ENCODE peak calls at places on chromosomes 7 and 10, in nine cellular contexts. One of them, this sample, is unnamed.

GRCh38 chr7:72032934-72033333 is 379.2 kb downstream of the CALN1 start:
- DNase-seq in activated CD4-positive, alpha-beta T cell treated with anti-CD3 and anti-CD28 coated beads, Interleukin-2, amount 10 ng/mL, durations not matched to agents 7 days and 5 days: no peak
- DNase-seq in adipocyte: no peak
- DNase-seq in Caki2: no peak
- DNase-seq in MV-4-11: no peak
- DNase-seq in nucleus accumbens: no peak
- DNase-seq in NCI-H69: no peak
- DNase-seq in RWPE1: no peak
- DNase-seq in neural crest cell: no peak
- DNase-seq in this sample: no peak

GRCh38 chr10:11588878-11589277 is 22.6 kb downstream of the USP6NL start:
- DNase-seq in NCI-H69: no peak
- DNase-seq in RWPE1: no peak
- DNase-seq in MV-4-11: no peak
- DNase-seq in nucleus accumbens: no peak
- DNase-seq in Caki2: no peak
- DNase-seq in neural crest cell: no peak
- DNase-seq in activated CD4-positive, alpha-beta T cell treated with anti-CD3 and anti-CD28 coated beads, Interleukin-2, amount 10 ng/mL, durations not matched to agents 7 days and 5 days: no peak
- DNase-seq in adipocyte: no peak
- DNase-seq in this sample: peak

GRCh38 chr7:24668922-24669635 is 88.2 kb downstream of the GSDME start:
- DNase-seq in Caki2: no peak
- DNase-seq in NCI-H69: no peak
- DNase-seq in adipocyte: peak
- DNase-seq in neural crest cell: no peak
- DNase-seq in nucleus accumbens: no peak
- DNase-seq in activated CD4-positive, alpha-beta T cell treated with anti-CD3 and anti-CD28 coated beads, Interleukin-2, amount 10 ng/mL, durations not matched to agents 7 days and 5 days: no peak
- DNase-seq in RWPE1: peak
- DNase-seq in MV-4-11: no peak
- DNase-seq in this sample: no peak

GRCh38 chr10:124943301-124944092 is 1.6 kb downstream of the ZRANB1 start:
- DNase-seq in adipocyte: peak
- DNase-seq in RWPE1: peak
- DNase-seq in neural crest cell: no peak
- DNase-seq in activated CD4-positive, alpha-beta T cell treated with anti-CD3 and anti-CD28 coated beads, Interleukin-2, amount 10 ng/mL, durations not matched to agents 7 days and 5 days: no peak
- DNase-seq in Caki2: no peak
- DNase-seq in NCI-H69: no peak
- DNase-seq in nucleus accumbens: no peak
- DNase-seq in MV-4-11: no peak
- DNase-seq in this sample: peak

GRCh38 chr10:76315240-76315639 is 883.8 kb downstream of the LRMDA start:
- DNase-seq in activated CD4-positive, alpha-beta T cell treated with anti-CD3 and anti-CD28 coated beads, Interleukin-2, amount 10 ng/mL, durations not matched to agents 7 days and 5 days: no peak
- DNase-seq in RWPE1: no peak
- DNase-seq in adipocyte: no peak
- DNase-seq in NCI-H69: no peak
- DNase-seq in neural crest cell: no peak
- DNase-seq in Caki2: no peak
- DNase-seq in nucleus accumbens: no peak
- DNase-seq in MV-4-11: no peak
- DNase-seq in this sample: no peak

GRCh38 chr7:24283900-24284698 is at the start of gene NPY:
- DNase-seq in RWPE1: no peak
- DNase-seq in Caki2: no peak
- DNase-seq in NCI-H69: peak
- DNase-seq in adipocyte: peak
- DNase-seq in nucleus accumbens: no peak
- DNase-seq in MV-4-11: no peak
- DNase-seq in neural crest cell: peak
- DNase-seq in activated CD4-positive, alpha-beta T cell treated with anti-CD3 and anti-CD28 coated beads, Interleukin-2, amount 10 ng/mL, durations not matched to agents 7 days and 5 days: peak
- DNase-seq in this sample: peak

GRCh38 chr7:66296001-66296521 is 90.9 kb downstream of the TPST1 start:
- DNase-seq in nucleus accumbens: no peak
- DNase-seq in neural crest cell: no peak
- DNase-seq in MV-4-11: peak
- DNase-seq in Caki2: no peak
- DNase-seq in NCI-H69: no peak
- DNase-seq in RWPE1: no peak
- DNase-seq in activated CD4-positive, alpha-beta T cell treated with anti-CD3 and anti-CD28 coated beads, Interleukin-2, amount 10 ng/mL, durations not matched to agents 7 days and 5 days: no peak
- DNase-seq in adipocyte: peak
- DNase-seq in this sample: no peak

GRCh38 chr10:29240991-29241660 is 47.7 kb upstream of the LYZL1 start:
- DNase-seq in activated CD4-positive, alpha-beta T cell treated with anti-CD3 and anti-CD28 coated beads, Interleukin-2, amount 10 ng/mL, durations not matched to agents 7 days and 5 days: no peak
- DNase-seq in Caki2: no peak
- DNase-seq in NCI-H69: peak
- DNase-seq in adipocyte: no peak
- DNase-seq in nucleus accumbens: no peak
- DNase-seq in MV-4-11: peak
- DNase-seq in neural crest cell: no peak
- DNase-seq in RWPE1: no peak
- DNase-seq in this sample: no peak

GRCh38 chr10:23656735-23657134 is 217.9 kb downstream of the OTUD1 start:
- DNase-seq in activated CD4-positive, alpha-beta T cell treated with anti-CD3 and anti-CD28 coated beads, Interleukin-2, amount 10 ng/mL, durations not matched to agents 7 days and 5 days: no peak
- DNase-seq in neural crest cell: no peak
- DNase-seq in adipocyte: no peak
- DNase-seq in MV-4-11: peak
- DNase-seq in Caki2: peak
- DNase-seq in RWPE1: peak
- DNase-seq in nucleus accumbens: no peak
- DNase-seq in NCI-H69: no peak
- DNase-seq in this sample: peak

GRCh38 chr10:45419673-45420020 is 45.6 kb downstream of the ALOX5 start:
- DNase-seq in nucleus accumbens: no peak
- DNase-seq in adipocyte: no peak
- DNase-seq in Caki2: no peak
- DNase-seq in neural crest cell: no peak
- DNase-seq in RWPE1: no peak
- DNase-seq in NCI-H69: no peak
- DNase-seq in activated CD4-positive, alpha-beta T cell treated with anti-CD3 and anti-CD28 coated beads, Interleukin-2, amount 10 ng/mL, durations not matched to agents 7 days and 5 days: peak
- DNase-seq in MV-4-11: no peak
- DNase-seq in this sample: peak

GRCh38 chr10:33402748-33403147 is 68.3 kb upstream of the NRP1 start:
- DNase-seq in RWPE1: no peak
- DNase-seq in NCI-H69: no peak
- DNase-seq in nucleus accumbens: no peak
- DNase-seq in activated CD4-positive, alpha-beta T cell treated with anti-CD3 and anti-CD28 coated beads, Interleukin-2, amount 10 ng/mL, durations not matched to agents 7 days and 5 days: no peak
- DNase-seq in neural crest cell: no peak
- DNase-seq in adipocyte: no peak
- DNase-seq in MV-4-11: no peak
- DNase-seq in Caki2: no peak
- DNase-seq in this sample: no peak

GRCh38 chr10:124703372-124703771 is 40.8 kb downstream of the FAM53B start:
- DNase-seq in nucleus accumbens: no peak
- DNase-seq in neural crest cell: no peak
- DNase-seq in activated CD4-positive, alpha-beta T cell treated with anti-CD3 and anti-CD28 coated beads, Interleukin-2, amount 10 ng/mL, durations not matched to agents 7 days and 5 days: no peak
- DNase-seq in MV-4-11: no peak
- DNase-seq in Caki2: no peak
- DNase-seq in adipocyte: no peak
- DNase-seq in RWPE1: no peak
- DNase-seq in NCI-H69: no peak
- DNase-seq in this sample: no peak

GRCh38 chr10:103592186-103593021 is 98.9 kb downstream of the NEURL1 start:
- DNase-seq in activated CD4-positive, alpha-beta T cell treated with anti-CD3 and anti-CD28 coated beads, Interleukin-2, amount 10 ng/mL, durations not matched to agents 7 days and 5 days: peak
- DNase-seq in nucleus accumbens: no peak
- DNase-seq in RWPE1: peak
- DNase-seq in NCI-H69: peak
- DNase-seq in MV-4-11: peak
- DNase-seq in Caki2: peak
- DNase-seq in adipocyte: peak
- DNase-seq in neural crest cell: peak
- DNase-seq in this sample: peak

GRCh38 chr10:58651040-58651439 is 138.4 kb downstream of the BICC1 start:
- DNase-seq in MV-4-11: peak
- DNase-seq in activated CD4-positive, alpha-beta T cell treated with anti-CD3 and anti-CD28 coated beads, Interleukin-2, amount 10 ng/mL, durations not matched to agents 7 days and 5 days: no peak
- DNase-seq in nucleus accumbens: no peak
- DNase-seq in adipocyte: peak
- DNase-seq in NCI-H69: peak
- DNase-seq in neural crest cell: no peak
- DNase-seq in RWPE1: no peak
- DNase-seq in Caki2: peak
- DNase-seq in this sample: no peak

GRCh38 chr10:124197301-124198148 is 104.1 kb upstream of the CHST15 start:
- DNase-seq in neural crest cell: no peak
- DNase-seq in RWPE1: no peak
- DNase-seq in MV-4-11: no peak
- DNase-seq in nucleus accumbens: no peak
- DNase-seq in adipocyte: no peak
- DNase-seq in Caki2: no peak
- DNase-seq in NCI-H69: no peak
- DNase-seq in activated CD4-positive, alpha-beta T cell treated with anti-CD3 and anti-CD28 coated beads, Interleukin-2, amount 10 ng/mL, durations not matched to agents 7 days and 5 days: no peak
- DNase-seq in this sample: no peak

GRCh38 chr10:130766716-130767115 is 544.8 kb downstream of the TCERG1L start:
- DNase-seq in MV-4-11: no peak
- DNase-seq in neural crest cell: no peak
- DNase-seq in RWPE1: no peak
- DNase-seq in Caki2: no peak
- DNase-seq in NCI-H69: no peak
- DNase-seq in adipocyte: no peak
- DNase-seq in nucleus accumbens: no peak
- DNase-seq in activated CD4-positive, alpha-beta T cell treated with anti-CD3 and anti-CD28 coated beads, Interleukin-2, amount 10 ng/mL, durations not matched to agents 7 days and 5 days: no peak
- DNase-seq in this sample: no peak

GRCh38 chr10:30531751-30532530 is 97.6 kb downstream of the LYZL2 start:
- DNase-seq in MV-4-11: no peak
- DNase-seq in Caki2: no peak
- DNase-seq in neural crest cell: no peak
- DNase-seq in nucleus accumbens: no peak
- DNase-seq in activated CD4-positive, alpha-beta T cell treated with anti-CD3 and anti-CD28 coated beads, Interleukin-2, amount 10 ng/mL, durations not matched to agents 7 days and 5 days: no peak
- DNase-seq in RWPE1: no peak
- DNase-seq in adipocyte: no peak
- DNase-seq in NCI-H69: no peak
- DNase-seq in this sample: peak

GRCh38 chr7:142053988-142054387 is 57.5 kb upstream of the MGAM2 start:
- DNase-seq in MV-4-11: no peak
- DNase-seq in nucleus accumbens: no peak
- DNase-seq in NCI-H69: no peak
- DNase-seq in activated CD4-positive, alpha-beta T cell treated with anti-CD3 and anti-CD28 coated beads, Interleukin-2, amount 10 ng/mL, durations not matched to agents 7 days and 5 days: no peak
- DNase-seq in Caki2: no peak
- DNase-seq in adipocyte: peak
- DNase-seq in RWPE1: no peak
- DNase-seq in neural crest cell: no peak
- DNase-seq in this sample: no peak

GRCh38 chr7:80548790-80549530 is 37.1 kb upstream of the GNAT3 start:
- DNase-seq in MV-4-11: no peak
- DNase-seq in activated CD4-positive, alpha-beta T cell treated with anti-CD3 and anti-CD28 coated beads, Interleukin-2, amount 10 ng/mL, durations not matched to agents 7 days and 5 days: no peak
- DNase-seq in neural crest cell: no peak
- DNase-seq in RWPE1: no peak
- DNase-seq in Caki2: no peak
- DNase-seq in NCI-H69: no peak
- DNase-seq in nucleus accumbens: no peak
- DNase-seq in adipocyte: no peak
- DNase-seq in this sample: no peak

GRCh38 chr7:44846816-44847508 is 925 bp downstream of the H2AZ2 start:
- DNase-seq in RWPE1: no peak
- DNase-seq in nucleus accumbens: no peak
- DNase-seq in Caki2: no peak
- DNase-seq in neural crest cell: no peak
- DNase-seq in activated CD4-positive, alpha-beta T cell treated with anti-CD3 and anti-CD28 coated beads, Interleukin-2, amount 10 ng/mL, durations not matched to agents 7 days and 5 days: no peak
- DNase-seq in NCI-H69: peak
- DNase-seq in MV-4-11: no peak
- DNase-seq in adipocyte: peak
- DNase-seq in this sample: no peak

GRCh38 chr7:99331002-99331401 is 5.3 kb downstream of the ARPC1A start:
- DNase-seq in Caki2: no peak
- DNase-seq in MV-4-11: no peak
- DNase-seq in nucleus accumbens: no peak
- DNase-seq in neural crest cell: no peak
- DNase-seq in activated CD4-positive, alpha-beta T cell treated with anti-CD3 and anti-CD28 coated beads, Interleukin-2, amount 10 ng/mL, durations not matched to agents 7 days and 5 days: no peak
- DNase-seq in adipocyte: peak
- DNase-seq in NCI-H69: no peak
- DNase-seq in RWPE1: no peak
- DNase-seq in this sample: no peak

GRCh38 chr7:101829374-101829773 is 11.9 kb downstream of the CUX1 start:
- DNase-seq in activated CD4-positive, alpha-beta T cell treated with anti-CD3 and anti-CD28 coated beads, Interleukin-2, amount 10 ng/mL, durations not matched to agents 7 days and 5 days: no peak
- DNase-seq in neural crest cell: no peak
- DNase-seq in NCI-H69: no peak
- DNase-seq in nucleus accumbens: no peak
- DNase-seq in MV-4-11: no peak
- DNase-seq in RWPE1: no peak
- DNase-seq in adipocyte: no peak
- DNase-seq in Caki2: no peak
- DNase-seq in this sample: no peak

This sample was measured in DMS53.